ENCODE peak calls at places on chromosomes 16 and 17, in nine cellular contexts. One of them, this sample, is unnamed.

GRCh38 chr16:79770244-79771064 is 169.9 kb upstream of the MAF start:
- DNase-seq in H1: peak; percentile 67
- DNase-seq in A549: peak; percentile 87
- DNase-seq in uterus: peak; percentile 91
- DNase-seq in IMR-90: peak; percentile 40
- DNase-seq in H54: peak; percentile 67
- DNase-seq in HepG2: peak; percentile 63
- DNase-seq in spleen: peak; percentile 91
- DNase-seq in stomach: peak; percentile 92
- DNase-seq in this sample: peak; percentile 90

GRCh38 chr17:16269658-16270057 is 52.6 kb downstream of the PIGL start:
- DNase-seq in IMR-90: peak; percentile 87
- DNase-seq in A549: no peak
- DNase-seq in H1: no peak
- DNase-seq in HepG2: no peak
- DNase-seq in uterus: no peak
- DNase-seq in spleen: no peak
- DNase-seq in stomach: no peak
- DNase-seq in H54: no peak
- DNase-seq in this sample: no peak

GRCh38 chr16:89193021-89193575 is 7.2 kb downstream of the SLC22A31 start:
- DNase-seq in HepG2: peak; percentile 70
- DNase-seq in spleen: peak; percentile 89
- DNase-seq in stomach: peak; percentile 62
- DNase-seq in IMR-90: peak; percentile 86
- DNase-seq in H1: peak; percentile 90
- DNase-seq in uterus: peak; percentile 42
- DNase-seq in H54: peak; percentile 87
- DNase-seq in A549: peak; percentile 84
- DNase-seq in this sample: peak; percentile 78

GRCh38 chr17:81641825-81642489 is 5.0 kb downstream of the TSPAN10 start:
- DNase-seq in HepG2: no peak
- DNase-seq in uterus: no peak
- DNase-seq in H54: peak; percentile 99
- DNase-seq in A549: peak; percentile 50
- DNase-seq in stomach: no peak
- DNase-seq in spleen: no peak
- DNase-seq in IMR-90: peak; percentile 77
- DNase-seq in H1: no peak
- DNase-seq in this sample: no peak

GRCh38 chr16:76653390-76654026 is 376.3 kb downstream of the CNTNAP4 start:
- DNase-seq in A549: peak; percentile 66
- DNase-seq in HepG2: peak; percentile 71
- DNase-seq in H54: no peak
- DNase-seq in H1: no peak
- DNase-seq in spleen: no peak
- DNase-seq in stomach: no peak
- DNase-seq in uterus: no peak
- DNase-seq in IMR-90: peak; percentile 28
- DNase-seq in this sample: peak; percentile 26

GRCh38 chr17:43517615-43518386 is 28.3 kb downstream of the ETV4 start:
- DNase-seq in H54: peak; percentile 61
- DNase-seq in spleen: no peak
- DNase-seq in H1: no peak
- DNase-seq in stomach: no peak
- DNase-seq in HepG2: no peak
- DNase-seq in uterus: no peak
- DNase-seq in A549: no peak
- DNase-seq in IMR-90: peak; percentile 67
- DNase-seq in this sample: no peak

GRCh38 chr17:48804936-48805411 is 12.1 kb downstream of the TTLL6 start:
- DNase-seq in HepG2: peak; percentile 63
- DNase-seq in A549: peak; percentile 78
- DNase-seq in uterus: peak; percentile 39
- DNase-seq in H1: peak; percentile 68
- DNase-seq in spleen: peak; percentile 85
- DNase-seq in stomach: peak; percentile 67
- DNase-seq in IMR-90: peak; percentile 37
- DNase-seq in H54: peak; percentile 85
- DNase-seq in this sample: peak; percentile 46

GRCh38 chr17:76650505-76650904 is 6.9 kb upstream of the ST6GALNAC1 start:
- DNase-seq in H54: no peak
- DNase-seq in uterus: no peak
- DNase-seq in IMR-90: no peak
- DNase-seq in stomach: no peak
- DNase-seq in A549: no peak
- DNase-seq in HepG2: no peak
- DNase-seq in H1: no peak
- DNase-seq in spleen: no peak
- DNase-seq in this sample: no peak

GRCh38 chr16:8751481-8752311 is 45.7 kb downstream of the TMEM186 start:
- DNase-seq in IMR-90: peak; percentile 78
- DNase-seq in H1: peak; percentile 15
- DNase-seq in H54: peak; percentile 52
- DNase-seq in uterus: no peak
- DNase-seq in HepG2: peak; percentile 76
- DNase-seq in stomach: no peak
- DNase-seq in spleen: peak; percentile 29
- DNase-seq in A549: peak; percentile 39
- DNase-seq in this sample: no peak

GRCh38 chr16:24853830-24854229 is 8.1 kb downstream of the SLC5A11 start:
- DNase-seq in A549: peak; percentile 86
- DNase-seq in H54: no peak
- DNase-seq in stomach: no peak
- DNase-seq in H1: no peak
- DNase-seq in IMR-90: peak; percentile 66
- DNase-seq in uterus: peak; percentile 32
- DNase-seq in spleen: no peak
- DNase-seq in HepG2: no peak
- DNase-seq in this sample: no peak

DNA sequence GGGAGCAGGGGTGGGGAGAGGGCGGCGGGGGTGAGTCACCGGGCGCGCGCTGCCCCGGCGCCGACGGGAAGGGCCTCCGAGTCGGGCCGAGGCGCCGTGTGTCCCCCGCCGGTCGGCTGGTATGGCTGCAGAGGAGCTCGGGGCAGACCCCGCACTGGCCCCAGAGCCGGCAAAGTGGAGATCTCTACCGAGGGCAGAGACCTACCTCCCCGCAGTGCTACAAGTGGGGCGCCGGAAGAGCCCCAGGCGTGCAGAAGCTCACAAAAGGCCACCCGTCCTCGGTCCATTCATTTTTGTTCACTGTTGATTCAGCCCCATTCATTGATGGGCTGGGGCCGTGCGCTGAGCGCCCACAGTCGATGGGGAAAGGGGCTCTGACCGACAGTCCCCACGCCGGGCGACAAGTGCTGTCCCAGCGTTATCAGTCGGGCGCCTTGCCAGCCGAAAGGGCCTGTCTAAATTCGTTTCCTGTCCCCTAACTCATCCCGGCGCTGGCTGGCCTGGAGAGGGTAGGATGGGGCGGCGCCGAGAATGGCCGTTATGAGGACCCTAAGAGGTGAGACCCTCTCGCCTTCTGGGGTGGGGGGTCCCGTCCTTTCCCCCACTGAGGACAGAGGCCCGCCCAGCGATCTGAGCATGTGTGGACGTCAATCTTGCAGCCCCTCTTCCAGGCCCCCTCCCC is 703 bp upstream of the ENO3 start:
- DNase-seq in stomach: peak; percentile 61
- DNase-seq in uterus: peak; percentile 67
- DNase-seq in HepG2: peak; percentile 56
- DNase-seq in spleen: peak; percentile 89
- DNase-seq in IMR-90: no peak
- DNase-seq in A549: peak; percentile 57
- DNase-seq in H54: no peak
- DNase-seq in H1: no peak
- DNase-seq in this sample: peak; percentile 83
- TF ChIP-seq POLR2A in stomach: no peak
- TF ChIP-seq POLR2A in uterus: no peak
- TF ChIP-seq POLR2A in HepG2: peak; percentile 67
- TF ChIP-seq POLR2A in spleen: no peak
- TF ChIP-seq POLR2A in IMR-90: no peak
- TF ChIP-seq POLR2A in A549: peak; percentile 31
- TF ChIP-seq POLR2A in H54: peak; percentile 1
- TF ChIP-seq POLR2A in H1: peak; percentile 50
- TF ChIP-seq POLR2A in this sample: peak; percentile 73

GRCh38 chr17:40648326-40648968 is 829 bp upstream of the SMARCE1 start:
- DNase-seq in A549: no peak
- DNase-seq in uterus: no peak
- DNase-seq in H54: no peak
- DNase-seq in H1: no peak
- DNase-seq in HepG2: peak; percentile 56
- DNase-seq in IMR-90: peak; percentile 19
- DNase-seq in spleen: no peak
- DNase-seq in stomach: peak; percentile 37
- DNase-seq in this sample: no peak
- TF ChIP-seq POLR2A in A549: no peak
- TF ChIP-seq POLR2A in uterus: no peak
- TF ChIP-seq POLR2A in H54: peak; percentile 1
- TF ChIP-seq POLR2A in H1: peak; percentile 60
- TF ChIP-seq POLR2A in HepG2: no peak
- TF ChIP-seq POLR2A in IMR-90: no peak
- TF ChIP-seq POLR2A in spleen: no peak
- TF ChIP-seq POLR2A in stomach: no peak
- TF ChIP-seq POLR2A in this sample: peak; percentile 10

GRCh38 chr17:35069311-35069710 is 5.8 kb upstream of the RFFL start:
- DNase-seq in spleen: no peak
- DNase-seq in uterus: no peak
- DNase-seq in H54: no peak
- DNase-seq in stomach: no peak
- DNase-seq in IMR-90: peak; percentile 66
- DNase-seq in H1: no peak
- DNase-seq in HepG2: no peak
- DNase-seq in A549: no peak
- DNase-seq in this sample: no peak

GRCh38 chr17:35062284-35062683 is 1.2 kb downstream of the RFFL start:
- DNase-seq in HepG2: no peak
- DNase-seq in stomach: no peak
- DNase-seq in H54: no peak
- DNase-seq in uterus: no peak
- DNase-seq in A549: no peak
- DNase-seq in H1: no peak
- DNase-seq in spleen: no peak
- DNase-seq in IMR-90: no peak
- DNase-seq in this sample: peak; percentile 11

GRCh38 chr17:35065880-35066279 is 2.4 kb upstream of the RFFL start:
- DNase-seq in spleen: no peak
- DNase-seq in H1: no peak
- DNase-seq in HepG2: no peak
- DNase-seq in uterus: no peak
- DNase-seq in H54: no peak
- DNase-seq in stomach: no peak
- DNase-seq in A549: no peak
- DNase-seq in IMR-90: no peak
- DNase-seq in this sample: no peak

GRCh38 chr17:35068249-35068648 is 4.7 kb upstream of the RFFL start:
- DNase-seq in A549: no peak
- DNase-seq in H54: no peak
- DNase-seq in HepG2: no peak
- DNase-seq in H1: no peak
- DNase-seq in uterus: no peak
- DNase-seq in stomach: no peak
- DNase-seq in spleen: no peak
- DNase-seq in IMR-90: no peak
- DNase-seq in this sample: peak; percentile 21

GRCh38 chr17:35063514-35064223 is at the start of gene RFFL:
- DNase-seq in uterus: peak; percentile 92
- DNase-seq in H1: peak; percentile 78
- DNase-seq in H54: peak; percentile 71
- DNase-seq in stomach: peak; percentile 91
- DNase-seq in A549: peak; percentile 99
- DNase-seq in HepG2: peak; percentile 98
- DNase-seq in spleen: peak; percentile 92
- DNase-seq in IMR-90: peak; percentile 99
- DNase-seq in this sample: peak; percentile 95
- TF ChIP-seq POLR2A in uterus: peak; percentile 37
- TF ChIP-seq POLR2A in H1: peak; percentile 16
- TF ChIP-seq POLR2A in H54: no peak
- TF ChIP-seq POLR2A in stomach: no peak
- TF ChIP-seq POLR2A in A549: peak; percentile 31
- TF ChIP-seq POLR2A in HepG2: peak; percentile 60
- TF ChIP-seq POLR2A in spleen: no peak
- TF ChIP-seq POLR2A in IMR-90: peak; percentile 73
- TF ChIP-seq POLR2A in this sample: peak; percentile 72

GRCh38 chr16:4680673-4681470 is 12.5 kb upstream of the NUDT16L1 start:
- DNase-seq in HepG2: no peak
- DNase-seq in IMR-90: no peak
- DNase-seq in H1: no peak
- DNase-seq in uterus: no peak
- DNase-seq in A549: no peak
- DNase-seq in spleen: peak; percentile 77
- DNase-seq in stomach: peak; percentile 54
- DNase-seq in H54: no peak
- DNase-seq in this sample: no peak

GRCh38 chr16:4678596-4678995 is 14.8 kb upstream of the NUDT16L1 start:
- DNase-seq in spleen: no peak
- DNase-seq in stomach: no peak
- DNase-seq in uterus: no peak
- DNase-seq in H1: no peak
- DNase-seq in HepG2: no peak
- DNase-seq in IMR-90: no peak
- DNase-seq in A549: no peak
- DNase-seq in H54: no peak
- DNase-seq in this sample: no peak

GRCh38 chr16:4681471-4682083 is 11.8 kb upstream of the NUDT16L1 start:
- DNase-seq in A549: no peak
- DNase-seq in H1: no peak
- DNase-seq in IMR-90: no peak
- DNase-seq in stomach: no peak
- DNase-seq in spleen: no peak
- DNase-seq in uterus: no peak
- DNase-seq in HepG2: no peak
- DNase-seq in H54: no peak
- DNase-seq in this sample: no peak

GRCh38 chr16:4679156-4679853 is 14.1 kb upstream of the NUDT16L1 start:
- DNase-seq in A549: no peak
- DNase-seq in spleen: peak; percentile 79
- DNase-seq in HepG2: peak; percentile 18
- DNase-seq in IMR-90: no peak
- DNase-seq in H54: no peak
- DNase-seq in H1: no peak
- DNase-seq in uterus: peak; percentile 65
- DNase-seq in stomach: peak; percentile 76
- DNase-seq in this sample: no peak

DNA sequence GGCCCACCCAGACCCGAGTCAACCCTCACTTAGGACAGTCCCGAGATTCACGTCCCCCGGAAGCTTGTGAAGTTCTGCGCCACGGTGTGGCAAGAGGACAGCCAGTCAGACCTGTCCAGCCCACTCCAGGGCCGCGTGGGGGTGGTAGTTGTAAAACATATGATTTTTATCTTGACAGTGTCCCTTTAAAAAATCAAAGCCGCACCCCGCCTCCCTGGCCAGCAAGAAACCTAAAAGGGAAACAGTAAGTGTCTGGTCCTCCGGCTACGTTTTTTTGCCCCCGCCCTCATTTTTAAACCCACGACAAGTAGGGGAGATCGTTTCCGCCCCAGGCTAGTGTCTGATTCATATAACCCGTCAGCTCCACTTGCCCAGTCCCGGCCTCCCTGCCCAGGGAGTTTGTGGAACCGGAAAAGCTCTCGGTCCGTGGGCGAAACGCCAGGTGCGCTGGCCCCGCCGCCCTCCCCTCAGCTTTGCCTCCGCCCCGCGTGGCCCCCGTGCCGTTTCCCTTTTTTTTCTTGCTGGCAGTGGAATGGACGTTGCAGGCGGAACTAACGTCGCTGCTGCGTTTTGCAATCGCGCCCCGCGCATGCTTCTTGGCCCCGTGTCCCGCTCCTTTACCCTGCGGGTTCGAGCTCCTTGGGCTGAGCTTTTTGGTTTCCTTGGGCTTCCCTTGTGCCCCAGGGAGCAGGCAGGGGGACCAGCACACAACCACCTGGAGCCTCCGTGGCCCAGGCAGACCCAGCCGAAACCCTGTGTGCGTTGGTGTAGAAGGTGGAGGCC is 13.3 kb upstream of the NUDT16L1 start:
- DNase-seq in HepG2: no peak
- DNase-seq in H1: no peak
- DNase-seq in stomach: peak; percentile 91
- DNase-seq in spleen: peak; percentile 95
- DNase-seq in A549: no peak
- DNase-seq in IMR-90: peak; percentile 67
- DNase-seq in H54: no peak
- DNase-seq in uterus: peak; percentile 93
- DNase-seq in this sample: no peak
- TF ChIP-seq POLR2A in HepG2: no peak
- TF ChIP-seq POLR2A in H1: no peak
- TF ChIP-seq POLR2A in stomach: no peak
- TF ChIP-seq POLR2A in spleen: no peak
- TF ChIP-seq POLR2A in A549: no peak
- TF ChIP-seq POLR2A in IMR-90: no peak
- TF ChIP-seq POLR2A in H54: no peak
- TF ChIP-seq POLR2A in uterus: no peak
- TF ChIP-seq POLR2A in this sample: no peak